ENCODE peak calls at places on chromosomes 16 and 17, in four cellular contexts. One of them, this sample, is unnamed.

GRCh38 chr16:82248257-82248656 is 78.2 kb upstream of the MPHOSPH6 start:
- DNase-seq in CD4-positive, alpha-beta T cell: no peak
- DNase-seq in fibroblast of lung: no peak
- DNase-seq in GM23338: no peak
- DNase-seq in this sample: no peak

GRCh38 chr17:76239538-76240274 is 587 bp downstream of the RNF157 start:
- DNase-seq in CD4-positive, alpha-beta T cell: no peak
- DNase-seq in fibroblast of lung: no peak
- DNase-seq in GM23338: peak; percentile 45
- DNase-seq in this sample: no peak

GRCh38 chr17:30920282-30920681 is 1.5 kb upstream of the ADAP2 start:
- DNase-seq in CD4-positive, alpha-beta T cell: no peak
- DNase-seq in fibroblast of lung: peak; percentile 10
- DNase-seq in GM23338: peak; percentile 67
- DNase-seq in this sample: no peak

GRCh38 chr17:42780816-42781638 is 617 bp downstream of the WNK4 start:
- DNase-seq in CD4-positive, alpha-beta T cell: no peak
- DNase-seq in fibroblast of lung: no peak
- DNase-seq in GM23338: peak; percentile 46
- DNase-seq in this sample: no peak

GRCh38 chr17:1627219-1627986 is 1.2 kb downstream of the SLC43A2 start:
- DNase-seq in CD4-positive, alpha-beta T cell: no peak
- DNase-seq in fibroblast of lung: no peak
- DNase-seq in GM23338: peak; percentile 56
- DNase-seq in this sample: peak; percentile 58

GRCh38 chr17:64534187-64534586 is 27.4 kb downstream of the CEP95 start:
- DNase-seq in CD4-positive, alpha-beta T cell: no peak
- DNase-seq in fibroblast of lung: no peak
- DNase-seq in GM23338: no peak
- DNase-seq in this sample: no peak

GRCh38 chr17:78329263-78330059 is 30.4 kb downstream of the SOCS3 start:
- DNase-seq in CD4-positive, alpha-beta T cell: no peak
- DNase-seq in fibroblast of lung: peak; percentile 86
- DNase-seq in GM23338: no peak
- DNase-seq in this sample: no peak

GRCh38 chr17:75346906-75347305 is 57.7 kb upstream of the SLC25A19 start:
- DNase-seq in CD4-positive, alpha-beta T cell: no peak
- DNase-seq in fibroblast of lung: peak; percentile 78
- DNase-seq in GM23338: peak; percentile 47
- DNase-seq in this sample: no peak

GRCh38 chr16:70713342-70713741 is 27.5 kb upstream of the MTSS2 start:
- DNase-seq in CD4-positive, alpha-beta T cell: no peak
- DNase-seq in fibroblast of lung: no peak
- DNase-seq in GM23338: no peak
- DNase-seq in this sample: no peak

GRCh38 chr17:72588561-72588960 is 467.7 kb downstream of the SOX9 start:
- DNase-seq in CD4-positive, alpha-beta T cell: no peak
- DNase-seq in fibroblast of lung: no peak
- DNase-seq in GM23338: no peak
- DNase-seq in this sample: no peak
- TF ChIP-seq CTCF in CD4-positive, alpha-beta T cell: no peak
- TF ChIP-seq CTCF in fibroblast of lung: no peak
- TF ChIP-seq CTCF in GM23338: no peak
- TF ChIP-seq CTCF in this sample: no peak

GRCh38 chr17:28612936-28613872 is 781 bp downstream of the RSKR start:
- DNase-seq in CD4-positive, alpha-beta T cell: peak; percentile 26
- DNase-seq in fibroblast of lung: peak; percentile 23
- DNase-seq in GM23338: peak; percentile 82
- DNase-seq in this sample: peak; percentile 39
- TF ChIP-seq CTCF in CD4-positive, alpha-beta T cell: peak; percentile 86
- TF ChIP-seq CTCF in fibroblast of lung: peak; percentile 69
- TF ChIP-seq CTCF in GM23338: peak; percentile 74
- TF ChIP-seq CTCF in this sample: peak; percentile 70

GRCh38 chr16:4801051-4801961 is 1.1 kb downstream of the ROGDI start:
- DNase-seq in CD4-positive, alpha-beta T cell: no peak
- DNase-seq in fibroblast of lung: no peak
- DNase-seq in GM23338: peak; percentile 27
- DNase-seq in this sample: no peak

GRCh38 chr16:4801962-4802658 is at the start of gene ROGDI:
- DNase-seq in CD4-positive, alpha-beta T cell: peak; percentile 85
- DNase-seq in fibroblast of lung: peak; percentile 61
- DNase-seq in GM23338: peak; percentile 96
- DNase-seq in this sample: peak; percentile 85

GRCh38 chr16:4803479-4804243 is 1.2 kb upstream of the ROGDI start:
- DNase-seq in CD4-positive, alpha-beta T cell: no peak
- DNase-seq in fibroblast of lung: no peak
- DNase-seq in GM23338: no peak
- DNase-seq in this sample: no peak

GRCh38 chr16:4800290-4801041 is 2.0 kb downstream of the ROGDI start:
- DNase-seq in CD4-positive, alpha-beta T cell: no peak
- DNase-seq in fibroblast of lung: no peak
- DNase-seq in GM23338: no peak
- DNase-seq in this sample: peak; percentile 65

DNA sequence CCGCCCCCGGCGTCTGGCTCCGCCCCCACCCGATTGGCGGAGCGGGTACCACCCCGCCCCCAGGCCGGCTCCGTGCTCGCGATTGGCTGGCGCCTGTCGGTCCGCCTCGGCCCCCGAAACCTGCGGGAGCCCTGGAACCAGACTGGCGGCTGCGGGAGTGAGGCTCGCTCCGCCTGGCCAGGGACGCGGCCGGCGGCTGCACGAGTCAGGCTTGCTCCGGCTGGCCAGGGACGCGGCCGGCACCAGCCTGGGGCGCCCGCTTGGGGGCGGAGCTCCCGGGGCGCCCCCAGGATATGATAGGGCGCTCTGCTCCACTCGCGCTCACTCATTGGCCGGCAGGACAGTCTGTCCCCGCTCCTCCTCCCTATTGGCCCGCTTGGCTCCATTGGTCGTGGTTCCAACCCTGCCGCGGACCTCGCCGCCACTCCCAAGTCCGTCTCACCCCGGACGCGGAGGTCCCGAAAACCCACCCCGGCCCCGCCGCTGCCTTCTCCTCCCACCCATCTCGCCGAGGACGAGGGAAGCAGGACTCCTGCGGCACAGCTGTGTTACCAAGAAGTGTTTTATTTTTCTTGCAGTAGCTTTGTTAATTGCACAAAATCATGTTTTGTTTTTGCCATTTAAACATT is 340 bp upstream of the ROGDI start:
- DNase-seq in CD4-positive, alpha-beta T cell: peak; percentile 78
- DNase-seq in fibroblast of lung: peak; percentile 91
- DNase-seq in GM23338: peak; percentile 96
- DNase-seq in this sample: peak; percentile 98
- TF ChIP-seq CTCF in CD4-positive, alpha-beta T cell: no peak
- TF ChIP-seq CTCF in fibroblast of lung: peak; percentile 3
- TF ChIP-seq CTCF in GM23338: no peak
- TF ChIP-seq CTCF in this sample: no peak

DNA sequence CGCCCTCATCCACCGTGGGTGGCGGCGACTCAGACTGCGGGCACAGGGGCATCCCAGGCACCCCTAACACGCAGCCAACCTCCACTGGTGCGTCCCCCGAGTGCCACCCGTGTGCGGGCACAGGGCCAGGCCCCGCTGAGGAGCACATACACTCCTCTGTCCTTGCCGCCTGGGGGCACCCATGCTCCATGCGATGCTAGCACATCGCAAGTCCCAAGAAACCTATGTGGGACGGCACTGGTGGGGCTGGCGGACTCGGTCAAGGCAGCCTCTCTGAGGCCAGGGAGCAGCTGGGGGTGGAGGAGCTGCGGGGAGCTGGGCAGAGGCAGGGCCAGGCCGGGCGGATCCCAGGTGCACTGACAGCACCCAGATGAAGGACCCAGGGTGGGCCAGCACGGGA is 4.0 kb downstream of the ZNF598 start:
- DNase-seq in CD4-positive, alpha-beta T cell: no peak
- DNase-seq in fibroblast of lung: no peak
- DNase-seq in GM23338: peak; percentile 72
- DNase-seq in this sample: no peak
- TF ChIP-seq CTCF in CD4-positive, alpha-beta T cell: no peak
- TF ChIP-seq CTCF in fibroblast of lung: no peak
- TF ChIP-seq CTCF in GM23338: peak; percentile 71
- TF ChIP-seq CTCF in this sample: no peak